ENCODE peak calls at places on chromosomes 4 and X, in six cellular contexts. Q, R, N, E, W and A are unnamed samples.

GRCh38 chr4:6548201-6548881 is 26.6 kb upstream of the MAN2B2 start:
- DNase-seq in N (no peak), E (peak; percentile 69), W (peak; percentile 63), R (no peak), Q (no peak), A (no peak)

GRCh38 chrX:110992611-110993010 is 103.4 kb upstream of the PAK3 start:
- DNase-seq in W (peak; percentile 2), R (no peak), N (no peak), Q (no peak), E (peak; percentile 12), A (no peak)

GRCh38 chrX:30957753-30958152 is 68.7 kb upstream of the TAB3 start:
- DNase-seq in R (no peak), E (no peak), N (no peak), Q (no peak), W (no peak), A (no peak)

GRCh38 chrX:136376713-136377112 is 76.0 kb downstream of the ADGRG4 start:
- DNase-seq in Q (no peak), N (no peak), W (no peak), R (no peak), E (no peak), A (no peak)

GRCh38 chrX:129726307-129727111 is 12.3 kb upstream of the XPNPEP2 start:
- DNase-seq in R (peak; percentile 24), E (peak; percentile 69), W (peak; percentile 11), Q (peak; percentile 35), N (no peak), A (no peak)

GRCh38 chrX:136577562-136577961 is 45.5 kb downstream of the VGLL1 start:
- DNase-seq in R (peak; percentile 34), Q (peak; percentile 55), N (no peak), W (peak; percentile 60), E (peak; percentile 36), A (peak; percentile 37)

GRCh38 chr4:140935259-140935658 is 179.1 kb upstream of the TBC1D9 start:
- DNase-seq in W (no peak), Q (no peak), E (no peak), N (no peak), R (peak; percentile 40), A (no peak)

GRCh38 chr4:85818700-85819099 is 343.8 kb downstream of the ARHGAP24 start:
- DNase-seq in W (peak; percentile 74), N (no peak), E (no peak), R (no peak), Q (no peak), A (no peak)

GRCh38 chrX:136147966-136148365 is 633 bp downstream of the FHL1 start:
- DNase-seq in W (no peak), R (no peak), E (no peak), Q (no peak), N (no peak), A (no peak)

GRCh38 chr4:120839974-120840751 is 82.4 kb downstream of the PRDM5 start:
- DNase-seq in Q (no peak), W (no peak), E (no peak), N (no peak), R (no peak), A (no peak)

GRCh38 chr4:42150653-42151567 is 1.5 kb downstream of the BEND4 start:
- DNase-seq in Q (no peak), R (no peak), W (peak; percentile 51), E (peak; percentile 12), N (no peak), A (no peak)

GRCh38 chrX:123949846-123950245 is 11.7 kb upstream of the STAG2 start:
- DNase-seq in R (no peak), W (no peak), E (no peak), Q (no peak), N (no peak), A (no peak)